ENCODE peak calls at places on chromosome 4, in seven cellular contexts. E, I, Q, A, C, Z and L are unnamed samples.

GRCh38 chr4:1012031-1012739 is 759 bp downstream of the FGFRL1 start:
- DNase-seq in C (peak), A (peak), E (peak), I (peak), Q (no peak), Z (no peak), L (no peak)

GRCh38 chr4:141909541-141909940 is 273.2 kb downstream of the IL15 start:
- DNase-seq in Q (peak), Z (no peak), I (no peak), E (no peak), A (no peak), C (no peak), L (no peak)

GRCh38 chr4:152485726-152486276 is 50.1 kb downstream of the FBXW7 start:
- DNase-seq in Z (no peak), C (peak), A (no peak), I (no peak), Q (peak), E (no peak), L (no peak)

GRCh38 chr4:74038161-74039064 is at the start of gene CXCL3:
- DNase-seq in Z (peak), Q (no peak), C (peak), I (no peak), A (peak), E (peak), L (peak)

GRCh38 chr4:115841873-115842272 is 728.5 kb upstream of the NDST4 start:
- DNase-seq in Q (no peak), A (no peak), E (no peak), Z (no peak), I (no peak), C (no peak), L (no peak)

GRCh38 chr4:24496597-24496996 is 87.8 kb downstream of the DHX15 start:
- DNase-seq in Z (no peak), Q (no peak), C (no peak), A (no peak), E (no peak), I (no peak), L (no peak)

GRCh38 chr4:94390804-94391410 is 48.3 kb upstream of the HPGDS start:
- DNase-seq in Z (no peak), E (no peak), Q (no peak), A (no peak), C (peak), I (no peak), L (no peak)

GRCh38 chr4:130029442-130029841 is 933.5 kb downstream of the C4orf33 start:
- DNase-seq in Z (no peak), C (no peak), A (no peak), Q (no peak), E (no peak), I (no peak), L (no peak)

GRCh38 chr4:116788723-116789122 is 296.7 kb downstream of the TRAM1L1 start:
- DNase-seq in Z (no peak), E (no peak), Q (no peak), I (no peak), A (no peak), C (no peak), L (no peak)

GRCh38 chr4:104752337-104752736 is 257.6 kb upstream of the CXXC4 start:
- DNase-seq in C (no peak), A (no peak), E (no peak), I (no peak), Q (no peak), Z (no peak), L (no peak)

GRCh38 chr4:183355405-183355804 is 33.2 kb upstream of the CLDN24 start:
- DNase-seq in I (no peak), A (no peak), Z (no peak), Q (no peak), E (no peak), C (no peak), L (no peak)